ENCODE peak calls at places on chromosome 9, in nine cellular contexts. One of them, this sample, is unnamed.

GRCh38 chr9:4603830-4604229 is 58.3 kb upstream of the PLPP6 start:
- DNase-seq in substantia nigra: no peak
- DNase-seq in posterior vena cava: no peak
- DNase-seq in RPMI7951: no peak
- DNase-seq in pons: no peak
- DNase-seq in fibroblast of pulmonary artery: no peak
- DNase-seq in activated naive CD8-positive, alpha-beta T cell treated with anti-CD3 and anti-CD28 coated beads, Interleukin-2, amount 50 U/mL, for 16 hours: no peak
- DNase-seq in activated CD4-positive, alpha-beta T cell treated with anti-CD3 and anti-CD28 coated beads, Interleukin-2, amount 10 ng/mL, durations not matched to agents 7 days and 5 days: no peak
- DNase-seq in COR-L47: no peak
- DNase-seq in this sample: no peak

GRCh38 chr9:120542701-120543490 is 37.1 kb downstream of the CDK5RAP2 start:
- DNase-seq in substantia nigra: no peak
- DNase-seq in posterior vena cava: no peak
- DNase-seq in RPMI7951: peak
- DNase-seq in pons: no peak
- DNase-seq in fibroblast of pulmonary artery: no peak
- DNase-seq in activated naive CD8-positive, alpha-beta T cell treated with anti-CD3 and anti-CD28 coated beads, Interleukin-2, amount 50 U/mL, for 16 hours: no peak
- DNase-seq in activated CD4-positive, alpha-beta T cell treated with anti-CD3 and anti-CD28 coated beads, Interleukin-2, amount 10 ng/mL, durations not matched to agents 7 days and 5 days: no peak
- DNase-seq in COR-L47: no peak
- DNase-seq in this sample: no peak

GRCh38 chr9:37464006-37464405 is 1.2 kb downstream of the ZBTB5 start:
- DNase-seq in substantia nigra: no peak
- DNase-seq in posterior vena cava: no peak
- DNase-seq in RPMI7951: no peak
- DNase-seq in pons: no peak
- DNase-seq in fibroblast of pulmonary artery: no peak
- DNase-seq in activated naive CD8-positive, alpha-beta T cell treated with anti-CD3 and anti-CD28 coated beads, Interleukin-2, amount 50 U/mL, for 16 hours: no peak
- DNase-seq in activated CD4-positive, alpha-beta T cell treated with anti-CD3 and anti-CD28 coated beads, Interleukin-2, amount 10 ng/mL, durations not matched to agents 7 days and 5 days: no peak
- DNase-seq in COR-L47: no peak
- DNase-seq in this sample: no peak

GRCh38 chr9:121240394-121241145 is 27.4 kb upstream of the GSN start:
- DNase-seq in substantia nigra: no peak
- DNase-seq in posterior vena cava: no peak
- DNase-seq in RPMI7951: no peak
- DNase-seq in pons: no peak
- DNase-seq in fibroblast of pulmonary artery: no peak
- DNase-seq in activated naive CD8-positive, alpha-beta T cell treated with anti-CD3 and anti-CD28 coated beads, Interleukin-2, amount 50 U/mL, for 16 hours: no peak
- DNase-seq in activated CD4-positive, alpha-beta T cell treated with anti-CD3 and anti-CD28 coated beads, Interleukin-2, amount 10 ng/mL, durations not matched to agents 7 days and 5 days: no peak
- DNase-seq in COR-L47: no peak
- DNase-seq in this sample: no peak

GRCh38 chr9:89179920-89180667 is 1.5 kb upstream of the SHC3 start:
- DNase-seq in substantia nigra: peak
- DNase-seq in posterior vena cava: peak
- DNase-seq in RPMI7951: peak
- DNase-seq in pons: peak
- DNase-seq in fibroblast of pulmonary artery: peak
- DNase-seq in activated naive CD8-positive, alpha-beta T cell treated with anti-CD3 and anti-CD28 coated beads, Interleukin-2, amount 50 U/mL, for 16 hours: no peak
- DNase-seq in activated CD4-positive, alpha-beta T cell treated with anti-CD3 and anti-CD28 coated beads, Interleukin-2, amount 10 ng/mL, durations not matched to agents 7 days and 5 days: peak
- DNase-seq in COR-L47: peak
- DNase-seq in this sample: peak

GRCh38 chr9:88378317-88378716 is 9.9 kb upstream of the SPIN1 start:
- DNase-seq in substantia nigra: no peak
- DNase-seq in posterior vena cava: no peak
- DNase-seq in RPMI7951: no peak
- DNase-seq in pons: no peak
- DNase-seq in fibroblast of pulmonary artery: peak
- DNase-seq in activated naive CD8-positive, alpha-beta T cell treated with anti-CD3 and anti-CD28 coated beads, Interleukin-2, amount 50 U/mL, for 16 hours: no peak
- DNase-seq in activated CD4-positive, alpha-beta T cell treated with anti-CD3 and anti-CD28 coated beads, Interleukin-2, amount 10 ng/mL, durations not matched to agents 7 days and 5 days: no peak
- DNase-seq in COR-L47: no peak
- DNase-seq in this sample: no peak

GRCh38 chr9:115098226-115098965 is 19.6 kb downstream of the TNC start:
- DNase-seq in substantia nigra: no peak
- DNase-seq in posterior vena cava: no peak
- DNase-seq in RPMI7951: no peak
- DNase-seq in pons: no peak
- DNase-seq in fibroblast of pulmonary artery: no peak
- DNase-seq in activated naive CD8-positive, alpha-beta T cell treated with anti-CD3 and anti-CD28 coated beads, Interleukin-2, amount 50 U/mL, for 16 hours: no peak
- DNase-seq in activated CD4-positive, alpha-beta T cell treated with anti-CD3 and anti-CD28 coated beads, Interleukin-2, amount 10 ng/mL, durations not matched to agents 7 days and 5 days: no peak
- DNase-seq in COR-L47: no peak
- DNase-seq in this sample: peak

GRCh38 chr9:127133739-127134167 is 11.3 kb upstream of the ANGPTL2 start:
- DNase-seq in substantia nigra: peak
- DNase-seq in posterior vena cava: no peak
- DNase-seq in RPMI7951: peak
- DNase-seq in pons: peak
- DNase-seq in fibroblast of pulmonary artery: peak
- DNase-seq in activated naive CD8-positive, alpha-beta T cell treated with anti-CD3 and anti-CD28 coated beads, Interleukin-2, amount 50 U/mL, for 16 hours: no peak
- DNase-seq in activated CD4-positive, alpha-beta T cell treated with anti-CD3 and anti-CD28 coated beads, Interleukin-2, amount 10 ng/mL, durations not matched to agents 7 days and 5 days: no peak
- DNase-seq in COR-L47: no peak
- DNase-seq in this sample: peak

GRCh38 chr9:86069206-86069869 is 30.0 kb downstream of the GOLM1 start:
- DNase-seq in substantia nigra: no peak
- DNase-seq in posterior vena cava: no peak
- DNase-seq in RPMI7951: no peak
- DNase-seq in pons: no peak
- DNase-seq in fibroblast of pulmonary artery: no peak
- DNase-seq in activated naive CD8-positive, alpha-beta T cell treated with anti-CD3 and anti-CD28 coated beads, Interleukin-2, amount 50 U/mL, for 16 hours: no peak
- DNase-seq in activated CD4-positive, alpha-beta T cell treated with anti-CD3 and anti-CD28 coated beads, Interleukin-2, amount 10 ng/mL, durations not matched to agents 7 days and 5 days: no peak
- DNase-seq in COR-L47: no peak
- DNase-seq in this sample: no peak

GRCh38 chr9:77751341-77752091 is 103.4 kb upstream of the GNA14 start:
- DNase-seq in substantia nigra: no peak
- DNase-seq in posterior vena cava: no peak
- DNase-seq in RPMI7951: peak
- DNase-seq in pons: peak
- DNase-seq in fibroblast of pulmonary artery: peak
- DNase-seq in activated naive CD8-positive, alpha-beta T cell treated with anti-CD3 and anti-CD28 coated beads, Interleukin-2, amount 50 U/mL, for 16 hours: no peak
- DNase-seq in activated CD4-positive, alpha-beta T cell treated with anti-CD3 and anti-CD28 coated beads, Interleukin-2, amount 10 ng/mL, durations not matched to agents 7 days and 5 days: peak
- DNase-seq in COR-L47: peak
- DNase-seq in this sample: peak

GRCh38 chr9:105059260-105059659 is 131.3 kb upstream of the ABCA1 start:
- DNase-seq in substantia nigra: no peak
- DNase-seq in posterior vena cava: no peak
- DNase-seq in RPMI7951: no peak
- DNase-seq in pons: no peak
- DNase-seq in fibroblast of pulmonary artery: peak
- DNase-seq in activated naive CD8-positive, alpha-beta T cell treated with anti-CD3 and anti-CD28 coated beads, Interleukin-2, amount 50 U/mL, for 16 hours: no peak
- DNase-seq in activated CD4-positive, alpha-beta T cell treated with anti-CD3 and anti-CD28 coated beads, Interleukin-2, amount 10 ng/mL, durations not matched to agents 7 days and 5 days: no peak
- DNase-seq in COR-L47: no peak
- DNase-seq in this sample: peak

GRCh38 chr9:92607088-92607487 is 62.8 kb downstream of the IPPK start:
- DNase-seq in substantia nigra: no peak
- DNase-seq in posterior vena cava: no peak
- DNase-seq in RPMI7951: no peak
- DNase-seq in pons: no peak
- DNase-seq in fibroblast of pulmonary artery: peak
- DNase-seq in activated naive CD8-positive, alpha-beta T cell treated with anti-CD3 and anti-CD28 coated beads, Interleukin-2, amount 50 U/mL, for 16 hours: no peak
- DNase-seq in activated CD4-positive, alpha-beta T cell treated with anti-CD3 and anti-CD28 coated beads, Interleukin-2, amount 10 ng/mL, durations not matched to agents 7 days and 5 days: no peak
- DNase-seq in COR-L47: no peak
- DNase-seq in this sample: peak

GRCh38 chr9:71647094-71647591 is 121.2 kb downstream of the CEMIP2 start:
- DNase-seq in substantia nigra: peak
- DNase-seq in posterior vena cava: peak
- DNase-seq in RPMI7951: peak
- DNase-seq in pons: peak
- DNase-seq in fibroblast of pulmonary artery: peak
- DNase-seq in activated naive CD8-positive, alpha-beta T cell treated with anti-CD3 and anti-CD28 coated beads, Interleukin-2, amount 50 U/mL, for 16 hours: no peak
- DNase-seq in activated CD4-positive, alpha-beta T cell treated with anti-CD3 and anti-CD28 coated beads, Interleukin-2, amount 10 ng/mL, durations not matched to agents 7 days and 5 days: peak
- DNase-seq in COR-L47: no peak
- DNase-seq in this sample: peak

GRCh38 chr9:114392749-114393112 is 4.9 kb upstream of the AKNA start:
- DNase-seq in substantia nigra: no peak
- DNase-seq in posterior vena cava: no peak
- DNase-seq in RPMI7951: no peak
- DNase-seq in pons: no peak
- DNase-seq in fibroblast of pulmonary artery: no peak
- DNase-seq in activated naive CD8-positive, alpha-beta T cell treated with anti-CD3 and anti-CD28 coated beads, Interleukin-2, amount 50 U/mL, for 16 hours: no peak
- DNase-seq in activated CD4-positive, alpha-beta T cell treated with anti-CD3 and anti-CD28 coated beads, Interleukin-2, amount 10 ng/mL, durations not matched to agents 7 days and 5 days: no peak
- DNase-seq in COR-L47: no peak
- DNase-seq in this sample: no peak

GRCh38 chr9:88979791-88980190 is 11.5 kb upstream of the S1PR3 start:
- DNase-seq in substantia nigra: no peak
- DNase-seq in posterior vena cava: no peak
- DNase-seq in RPMI7951: no peak
- DNase-seq in pons: no peak
- DNase-seq in fibroblast of pulmonary artery: no peak
- DNase-seq in activated naive CD8-positive, alpha-beta T cell treated with anti-CD3 and anti-CD28 coated beads, Interleukin-2, amount 50 U/mL, for 16 hours: no peak
- DNase-seq in activated CD4-positive, alpha-beta T cell treated with anti-CD3 and anti-CD28 coated beads, Interleukin-2, amount 10 ng/mL, durations not matched to agents 7 days and 5 days: no peak
- DNase-seq in COR-L47: no peak
- DNase-seq in this sample: no peak

GRCh38 chr9:26975728-26976707 is 19.8 kb downstream of the IFT74 start:
- DNase-seq in substantia nigra: peak
- DNase-seq in posterior vena cava: no peak
- DNase-seq in RPMI7951: peak
- DNase-seq in pons: peak
- DNase-seq in fibroblast of pulmonary artery: peak
- DNase-seq in activated naive CD8-positive, alpha-beta T cell treated with anti-CD3 and anti-CD28 coated beads, Interleukin-2, amount 50 U/mL, for 16 hours: no peak
- DNase-seq in activated CD4-positive, alpha-beta T cell treated with anti-CD3 and anti-CD28 coated beads, Interleukin-2, amount 10 ng/mL, durations not matched to agents 7 days and 5 days: peak
- DNase-seq in COR-L47: peak
- DNase-seq in this sample: peak

GRCh38 chr9:120161801-120162200 is 418.2 kb downstream of the CDK5RAP2 start:
- DNase-seq in substantia nigra: no peak
- DNase-seq in posterior vena cava: no peak
- DNase-seq in RPMI7951: no peak
- DNase-seq in pons: no peak
- DNase-seq in fibroblast of pulmonary artery: no peak
- DNase-seq in activated naive CD8-positive, alpha-beta T cell treated with anti-CD3 and anti-CD28 coated beads, Interleukin-2, amount 50 U/mL, for 16 hours: no peak
- DNase-seq in activated CD4-positive, alpha-beta T cell treated with anti-CD3 and anti-CD28 coated beads, Interleukin-2, amount 10 ng/mL, durations not matched to agents 7 days and 5 days: no peak
- DNase-seq in COR-L47: no peak
- DNase-seq in this sample: no peak

GRCh38 chr9:93900971-93901861 is 53.9 kb downstream of the BARX1 start:
- DNase-seq in substantia nigra: no peak
- DNase-seq in posterior vena cava: peak
- DNase-seq in RPMI7951: no peak
- DNase-seq in pons: no peak
- DNase-seq in fibroblast of pulmonary artery: no peak
- DNase-seq in activated naive CD8-positive, alpha-beta T cell treated with anti-CD3 and anti-CD28 coated beads, Interleukin-2, amount 50 U/mL, for 16 hours: no peak
- DNase-seq in activated CD4-positive, alpha-beta T cell treated with anti-CD3 and anti-CD28 coated beads, Interleukin-2, amount 10 ng/mL, durations not matched to agents 7 days and 5 days: no peak
- DNase-seq in COR-L47: no peak
- DNase-seq in this sample: no peak

GRCh38 chr9:9337129-9337528 is 1275.7 kb downstream of the PTPRD start:
- DNase-seq in substantia nigra: no peak
- DNase-seq in posterior vena cava: no peak
- DNase-seq in RPMI7951: no peak
- DNase-seq in pons: no peak
- DNase-seq in fibroblast of pulmonary artery: no peak
- DNase-seq in activated naive CD8-positive, alpha-beta T cell treated with anti-CD3 and anti-CD28 coated beads, Interleukin-2, amount 50 U/mL, for 16 hours: no peak
- DNase-seq in activated CD4-positive, alpha-beta T cell treated with anti-CD3 and anti-CD28 coated beads, Interleukin-2, amount 10 ng/mL, durations not matched to agents 7 days and 5 days: no peak
- DNase-seq in COR-L47: no peak
- DNase-seq in this sample: no peak

GRCh38 chr9:135454737-135455136 is 24.8 kb upstream of the PPP1R26 start:
- DNase-seq in substantia nigra: no peak
- DNase-seq in posterior vena cava: peak
- DNase-seq in RPMI7951: no peak
- DNase-seq in pons: no peak
- DNase-seq in fibroblast of pulmonary artery: no peak
- DNase-seq in activated naive CD8-positive, alpha-beta T cell treated with anti-CD3 and anti-CD28 coated beads, Interleukin-2, amount 50 U/mL, for 16 hours: no peak
- DNase-seq in activated CD4-positive, alpha-beta T cell treated with anti-CD3 and anti-CD28 coated beads, Interleukin-2, amount 10 ng/mL, durations not matched to agents 7 days and 5 days: no peak
- DNase-seq in COR-L47: no peak
- DNase-seq in this sample: no peak

GRCh38 chr9:108057421-108058136 is 568.0 kb upstream of the KLF4 start:
- DNase-seq in substantia nigra: no peak
- DNase-seq in posterior vena cava: no peak
- DNase-seq in RPMI7951: peak
- DNase-seq in pons: no peak
- DNase-seq in fibroblast of pulmonary artery: peak
- DNase-seq in activated naive CD8-positive, alpha-beta T cell treated with anti-CD3 and anti-CD28 coated beads, Interleukin-2, amount 50 U/mL, for 16 hours: no peak
- DNase-seq in activated CD4-positive, alpha-beta T cell treated with anti-CD3 and anti-CD28 coated beads, Interleukin-2, amount 10 ng/mL, durations not matched to agents 7 days and 5 days: no peak
- DNase-seq in COR-L47: no peak
- DNase-seq in this sample: peak

GRCh38 chr9:125649315-125649714 is 57.7 kb downstream of the MAPKAP1 start:
- DNase-seq in substantia nigra: no peak
- DNase-seq in posterior vena cava: no peak
- DNase-seq in RPMI7951: peak
- DNase-seq in pons: peak
- DNase-seq in fibroblast of pulmonary artery: peak
- DNase-seq in activated naive CD8-positive, alpha-beta T cell treated with anti-CD3 and anti-CD28 coated beads, Interleukin-2, amount 50 U/mL, for 16 hours: no peak
- DNase-seq in activated CD4-positive, alpha-beta T cell treated with anti-CD3 and anti-CD28 coated beads, Interleukin-2, amount 10 ng/mL, durations not matched to agents 7 days and 5 days: no peak
- DNase-seq in COR-L47: peak
- DNase-seq in this sample: peak

GRCh38 chr9:133276923-133277322 is 1.9 kb upstream of the ABO start:
- DNase-seq in substantia nigra: no peak
- DNase-seq in posterior vena cava: no peak
- DNase-seq in RPMI7951: no peak
- DNase-seq in pons: no peak
- DNase-seq in fibroblast of pulmonary artery: no peak
- DNase-seq in activated naive CD8-positive, alpha-beta T cell treated with anti-CD3 and anti-CD28 coated beads, Interleukin-2, amount 50 U/mL, for 16 hours: no peak
- DNase-seq in activated CD4-positive, alpha-beta T cell treated with anti-CD3 and anti-CD28 coated beads, Interleukin-2, amount 10 ng/mL, durations not matched to agents 7 days and 5 days: no peak
- DNase-seq in COR-L47: no peak
- DNase-seq in this sample: no peak

GRCh38 chr9:76519027-76519835 is 60.2 kb downstream of the GCNT1 start:
- DNase-seq in substantia nigra: no peak
- DNase-seq in posterior vena cava: no peak
- DNase-seq in RPMI7951: no peak
- DNase-seq in pons: no peak
- DNase-seq in fibroblast of pulmonary artery: no peak
- DNase-seq in activated naive CD8-positive, alpha-beta T cell treated with anti-CD3 and anti-CD28 coated beads, Interleukin-2, amount 50 U/mL, for 16 hours: no peak
- DNase-seq in activated CD4-positive, alpha-beta T cell treated with anti-CD3 and anti-CD28 coated beads, Interleukin-2, amount 10 ng/mL, durations not matched to agents 7 days and 5 days: no peak
- DNase-seq in COR-L47: no peak
- DNase-seq in this sample: peak

GRCh38 chr9:121201045-121201737 is 478 bp downstream of the RAB14 start:
- DNase-seq in substantia nigra: no peak
- DNase-seq in posterior vena cava: peak
- DNase-seq in RPMI7951: peak
- DNase-seq in pons: no peak
- DNase-seq in fibroblast of pulmonary artery: no peak
- DNase-seq in activated naive CD8-positive, alpha-beta T cell treated with anti-CD3 and anti-CD28 coated beads, Interleukin-2, amount 50 U/mL, for 16 hours: peak
- DNase-seq in activated CD4-positive, alpha-beta T cell treated with anti-CD3 and anti-CD28 coated beads, Interleukin-2, amount 10 ng/mL, durations not matched to agents 7 days and 5 days: peak
- DNase-seq in COR-L47: peak
- DNase-seq in this sample: no peak

GRCh38 chr9:124673063-124673462 is 98.0 kb downstream of the NR6A1 start:
- DNase-seq in substantia nigra: no peak
- DNase-seq in posterior vena cava: no peak
- DNase-seq in RPMI7951: peak
- DNase-seq in pons: no peak
- DNase-seq in fibroblast of pulmonary artery: no peak
- DNase-seq in activated naive CD8-positive, alpha-beta T cell treated with anti-CD3 and anti-CD28 coated beads, Interleukin-2, amount 50 U/mL, for 16 hours: no peak
- DNase-seq in activated CD4-positive, alpha-beta T cell treated with anti-CD3 and anti-CD28 coated beads, Interleukin-2, amount 10 ng/mL, durations not matched to agents 7 days and 5 days: peak
- DNase-seq in COR-L47: no peak
- DNase-seq in this sample: no peak

GRCh38 chr9:81776390-81776789 is 87.0 kb upstream of the TLE1 start:
- DNase-seq in substantia nigra: no peak
- DNase-seq in posterior vena cava: no peak
- DNase-seq in RPMI7951: no peak
- DNase-seq in pons: no peak
- DNase-seq in fibroblast of pulmonary artery: no peak
- DNase-seq in activated naive CD8-positive, alpha-beta T cell treated with anti-CD3 and anti-CD28 coated beads, Interleukin-2, amount 50 U/mL, for 16 hours: no peak
- DNase-seq in activated CD4-positive, alpha-beta T cell treated with anti-CD3 and anti-CD28 coated beads, Interleukin-2, amount 10 ng/mL, durations not matched to agents 7 days and 5 days: no peak
- DNase-seq in COR-L47: no peak
- DNase-seq in this sample: no peak

GRCh38 chr9:115328228-115328627 is 210.3 kb upstream of the TNC start:
- DNase-seq in substantia nigra: no peak
- DNase-seq in posterior vena cava: peak
- DNase-seq in RPMI7951: peak
- DNase-seq in pons: no peak
- DNase-seq in fibroblast of pulmonary artery: peak
- DNase-seq in activated naive CD8-positive, alpha-beta T cell treated with anti-CD3 and anti-CD28 coated beads, Interleukin-2, amount 50 U/mL, for 16 hours: no peak
- DNase-seq in activated CD4-positive, alpha-beta T cell treated with anti-CD3 and anti-CD28 coated beads, Interleukin-2, amount 10 ng/mL, durations not matched to agents 7 days and 5 days: no peak
- DNase-seq in COR-L47: no peak
- DNase-seq in this sample: peak

GRCh38 chr9:22693151-22693550 is 246.5 kb downstream of the DMRTA1 start:
- DNase-seq in substantia nigra: no peak
- DNase-seq in posterior vena cava: no peak
- DNase-seq in RPMI7951: no peak
- DNase-seq in pons: no peak
- DNase-seq in fibroblast of pulmonary artery: no peak
- DNase-seq in activated naive CD8-positive, alpha-beta T cell treated with anti-CD3 and anti-CD28 coated beads, Interleukin-2, amount 50 U/mL, for 16 hours: no peak
- DNase-seq in activated CD4-positive, alpha-beta T cell treated with anti-CD3 and anti-CD28 coated beads, Interleukin-2, amount 10 ng/mL, durations not matched to agents 7 days and 5 days: no peak
- DNase-seq in COR-L47: peak
- DNase-seq in this sample: peak

GRCh38 chr9:100324594-100325200 is 28.0 kb downstream of the TEX10 start:
- DNase-seq in substantia nigra: no peak
- DNase-seq in posterior vena cava: no peak
- DNase-seq in RPMI7951: peak
- DNase-seq in pons: peak
- DNase-seq in fibroblast of pulmonary artery: peak
- DNase-seq in activated naive CD8-positive, alpha-beta T cell treated with anti-CD3 and anti-CD28 coated beads, Interleukin-2, amount 50 U/mL, for 16 hours: no peak
- DNase-seq in activated CD4-positive, alpha-beta T cell treated with anti-CD3 and anti-CD28 coated beads, Interleukin-2, amount 10 ng/mL, durations not matched to agents 7 days and 5 days: no peak
- DNase-seq in COR-L47: peak
- DNase-seq in this sample: peak

GRCh38 chr9:98665511-98665910 is 43.2 kb downstream of the GABBR2 start:
- DNase-seq in substantia nigra: no peak
- DNase-seq in posterior vena cava: no peak
- DNase-seq in RPMI7951: no peak
- DNase-seq in pons: peak
- DNase-seq in fibroblast of pulmonary artery: no peak
- DNase-seq in activated naive CD8-positive, alpha-beta T cell treated with anti-CD3 and anti-CD28 coated beads, Interleukin-2, amount 50 U/mL, for 16 hours: no peak
- DNase-seq in activated CD4-positive, alpha-beta T cell treated with anti-CD3 and anti-CD28 coated beads, Interleukin-2, amount 10 ng/mL, durations not matched to agents 7 days and 5 days: no peak
- DNase-seq in COR-L47: no peak
- DNase-seq in this sample: no peak